ENCODE peak calls at places on chromosomes 4 and X, in four cellular contexts. H, J, R and U are unnamed samples.

GRCh38 chr4:55866973-55867574 is 13.6 kb downstream of the EXOC1 start:
- DNase-seq in R (peak; percentile 11), J (peak; percentile 97), H (no peak), U (peak; percentile 47)

GRCh38 chr4:157220026-157220881 is at the start of gene GRIA2:
- DNase-seq in H (no peak), R (peak; percentile 60), J (no peak), U (no peak)

GRCh38 chr4:7001271-7001670 is 41.9 kb upstream of the TADA2B start:
- DNase-seq in J (no peak), R (no peak), H (no peak), U (no peak)

GRCh38 chr4:11158971-11159370 is 269.7 kb downstream of the HS3ST1 start:
- DNase-seq in R (no peak), J (no peak), H (no peak), U (no peak)

GRCh38 chr4:5563856-5564255 is 144.5 kb downstream of the EVC2 start:
- DNase-seq in R (no peak), J (no peak), H (no peak), U (no peak)

GRCh38 chr4:122821097-122821496 is 5.5 kb upstream of the FGF2 start:
- DNase-seq in H (no peak), R (no peak), J (no peak), U (no peak)

GRCh38 chrX:50198348-50198747 is 2.5 kb downstream of the AKAP4 start:
- DNase-seq in J (no peak), R (no peak), H (no peak), U (no peak)

GRCh38 chrX:78105944-78106650 is 2.0 kb downstream of the PGK1 start:
- DNase-seq in H (no peak), R (no peak), J (no peak), U (no peak)

GRCh38 chrX:66030505-66031317 is 9.2 kb downstream of the VSIG4 start:
- DNase-seq in J (peak; percentile 52), R (peak; percentile 13), H (no peak), U (no peak)

GRCh38 chr4:105594094-105595010 is 41.9 kb downstream of the ARHGEF38 start:
- DNase-seq in R (no peak), J (no peak), H (no peak), U (no peak)

GRCh38 chr4:3476341-3476747 is 13.2 kb downstream of the DOK7 start:
- DNase-seq in R (no peak), H (no peak), J (no peak), U (no peak)

GRCh38 chr4:163300445-163300844 is 32.0 kb downstream of the NPY1R start:
- DNase-seq in J (no peak), R (no peak), H (no peak), U (no peak)

GRCh38 chr4:14883166-14883565 is 119.1 kb upstream of the CPEB2 start:
- DNase-seq in R (no peak), J (no peak), H (no peak), U (no peak)

GRCh38 chrX:43975747-43976146 is 2.6 kb upstream of the NDP start:
- DNase-seq in J (no peak), R (no peak), H (no peak), U (no peak)

GRCh38 chr4:108527729-108528128 is 92.6 kb upstream of the RPL34 start:
- DNase-seq in R (no peak), J (peak; percentile 84), H (no peak), U (no peak)

GRCh38 chrX:24506082-24506481 is 41.0 kb downstream of the PDK3 start:
- DNase-seq in R (peak; percentile 31), H (no peak), J (no peak), U (no peak)